ENCODE peak calls at places on chromosomes 4 and X, in six cellular contexts. One of them, this sample, is unnamed.

GRCh38 chrX:37347420-37347819 is 1.7 kb upstream of the PRRG1 start:
- DNase-seq in T1000: no peak
- DNase-seq in GM13977: no peak
- DNase-seq in heart right ventricle: no peak
- DNase-seq in SW480: no peak
- DNase-seq in activated CD8-positive, alpha-beta T cell treated with anti-CD3 and anti-CD28 coated beads for 36 hours: no peak
- DNase-seq in this sample: no peak

GRCh38 chr4:128371004-128371777 is 83.6 kb upstream of the PGRMC2 start:
- DNase-seq in T1000: no peak
- DNase-seq in GM13977: no peak
- DNase-seq in heart right ventricle: no peak
- DNase-seq in SW480: no peak
- DNase-seq in activated CD8-positive, alpha-beta T cell treated with anti-CD3 and anti-CD28 coated beads for 36 hours: no peak
- DNase-seq in this sample: no peak

GRCh38 chr4:155954939-155955338 is 1.3 kb upstream of the CTSO start:
- DNase-seq in T1000: no peak
- DNase-seq in GM13977: no peak
- DNase-seq in heart right ventricle: no peak
- DNase-seq in SW480: no peak
- DNase-seq in activated CD8-positive, alpha-beta T cell treated with anti-CD3 and anti-CD28 coated beads for 36 hours: no peak
- DNase-seq in this sample: no peak

GRCh38 chr4:40486534-40486933 is 143.1 kb downstream of the RBM47 start:
- DNase-seq in T1000: no peak
- DNase-seq in GM13977: no peak
- DNase-seq in heart right ventricle: no peak
- DNase-seq in SW480: no peak
- DNase-seq in activated CD8-positive, alpha-beta T cell treated with anti-CD3 and anti-CD28 coated beads for 36 hours: no peak
- DNase-seq in this sample: no peak

GRCh38 chr4:113502476-113502875 is 259.1 kb downstream of the CAMK2D start:
- DNase-seq in T1000: no peak
- DNase-seq in GM13977: no peak
- DNase-seq in heart right ventricle: no peak
- DNase-seq in SW480: no peak
- DNase-seq in activated CD8-positive, alpha-beta T cell treated with anti-CD3 and anti-CD28 coated beads for 36 hours: no peak
- DNase-seq in this sample: no peak

GRCh38 chrX:53284684-53285447 is 3.5 kb upstream of the IQSEC2 start:
- DNase-seq in T1000: no peak
- DNase-seq in GM13977: peak
- DNase-seq in heart right ventricle: peak
- DNase-seq in SW480: peak
- DNase-seq in activated CD8-positive, alpha-beta T cell treated with anti-CD3 and anti-CD28 coated beads for 36 hours: peak
- DNase-seq in this sample: peak

GRCh38 chrX:151538190-151539122 is 25.0 kb upstream of the PASD1 start:
- DNase-seq in T1000: no peak
- DNase-seq in GM13977: no peak
- DNase-seq in heart right ventricle: no peak
- DNase-seq in SW480: no peak
- DNase-seq in activated CD8-positive, alpha-beta T cell treated with anti-CD3 and anti-CD28 coated beads for 36 hours: no peak
- DNase-seq in this sample: no peak

GRCh38 chr4:80036949-80037348 is 36.1 kb downstream of the ANTXR2 start:
- DNase-seq in T1000: no peak
- DNase-seq in GM13977: no peak
- DNase-seq in heart right ventricle: peak
- DNase-seq in SW480: no peak
- DNase-seq in activated CD8-positive, alpha-beta T cell treated with anti-CD3 and anti-CD28 coated beads for 36 hours: no peak
- DNase-seq in this sample: no peak

GRCh38 chrX:154738013-154738738 is 12.7 kb downstream of the GAB3 start:
- DNase-seq in T1000: no peak
- DNase-seq in GM13977: no peak
- DNase-seq in heart right ventricle: peak
- DNase-seq in SW480: peak
- DNase-seq in activated CD8-positive, alpha-beta T cell treated with anti-CD3 and anti-CD28 coated beads for 36 hours: peak
- DNase-seq in this sample: no peak

GRCh38 chr4:186037692-186038658 is 31.0 kb upstream of the TLR3 start:
- DNase-seq in T1000: no peak
- DNase-seq in GM13977: peak
- DNase-seq in heart right ventricle: peak
- DNase-seq in SW480: peak
- DNase-seq in activated CD8-positive, alpha-beta T cell treated with anti-CD3 and anti-CD28 coated beads for 36 hours: peak
- DNase-seq in this sample: no peak

This sample was measured in sciatic nerve.